ENCODE peak calls at places on chromosomes 12 and 14, in ten cellular contexts. One of them, this sample, is unnamed. For H3K9me3, the result is how much of the 10 kb centered on the place peaks cover.

GRCh38 chr14:77141592-77142288 is at the start of gene ZDHHC22:
- DNase-seq in GM23248: no peak
- DNase-seq in psoas muscle: no peak
- DNase-seq in A549: peak
- DNase-seq in GM12878: no peak
- DNase-seq in aorta: no peak
- DNase-seq in ovary: no peak
- DNase-seq in body of pancreas: peak
- DNase-seq in neuronal stem cell: no peak
- DNase-seq in uterus: no peak
- DNase-seq in this sample: no peak

GRCh38 chr14:102805454-102805891 is 28.2 kb downstream of the TRAF3 start:
- DNase-seq in body of pancreas: no peak
- DNase-seq in neuronal stem cell: no peak
- DNase-seq in uterus: no peak
- DNase-seq in psoas muscle: no peak
- DNase-seq in ovary: no peak
- DNase-seq in aorta: no peak
- DNase-seq in GM23248: peak
- DNase-seq in A549: no peak
- DNase-seq in GM12878: no peak
- DNase-seq in this sample: no peak

GRCh38 chr14:104972301-104973211 is 5.6 kb downstream of the AHNAK2 start:
- DNase-seq in neuronal stem cell: no peak
- DNase-seq in ovary: peak
- DNase-seq in psoas muscle: peak
- DNase-seq in aorta: peak
- DNase-seq in A549: peak
- DNase-seq in GM23248: peak
- DNase-seq in GM12878: no peak
- DNase-seq in uterus: peak
- DNase-seq in body of pancreas: peak
- DNase-seq in this sample: no peak

GRCh38 chr12:111998015-111998414 is 14.9 kb downstream of the TMEM116 start:
- DNase-seq in neuronal stem cell: no peak
- DNase-seq in GM12878: no peak
- DNase-seq in psoas muscle: no peak
- DNase-seq in GM23248: no peak
- DNase-seq in uterus: no peak
- DNase-seq in A549: no peak
- DNase-seq in ovary: no peak
- DNase-seq in body of pancreas: no peak
- DNase-seq in aorta: no peak
- DNase-seq in this sample: no peak

GRCh38 chr12:60920841-60921495 is 1325.1 kb downstream of the SLC16A7 start:
- DNase-seq in psoas muscle: no peak
- DNase-seq in uterus: no peak
- DNase-seq in aorta: no peak
- DNase-seq in ovary: no peak
- DNase-seq in body of pancreas: no peak
- DNase-seq in GM23248: no peak
- DNase-seq in GM12878: no peak
- DNase-seq in A549: peak
- DNase-seq in neuronal stem cell: no peak
- DNase-seq in this sample: no peak

GRCh38 chr12:40312982-40313576 is 88.3 kb downstream of the LRRK2 start:
- DNase-seq in GM12878: no peak
- DNase-seq in A549: peak
- DNase-seq in ovary: no peak
- DNase-seq in uterus: no peak
- DNase-seq in body of pancreas: no peak
- DNase-seq in psoas muscle: no peak
- DNase-seq in GM23248: peak
- DNase-seq in aorta: no peak
- DNase-seq in neuronal stem cell: no peak
- DNase-seq in this sample: no peak

GRCh38 chr12:32454075-32454474 is 54.7 kb downstream of the FGD4 start:
- DNase-seq in uterus: no peak
- DNase-seq in GM23248: peak
- DNase-seq in psoas muscle: no peak
- DNase-seq in GM12878: no peak
- DNase-seq in neuronal stem cell: peak
- DNase-seq in body of pancreas: no peak
- DNase-seq in aorta: no peak
- DNase-seq in ovary: no peak
- DNase-seq in A549: peak
- DNase-seq in this sample: no peak

GRCh38 chr14:72098202-72098601 is 166.0 kb downstream of the RGS6 start:
- DNase-seq in uterus: no peak
- DNase-seq in neuronal stem cell: no peak
- DNase-seq in psoas muscle: no peak
- DNase-seq in ovary: no peak
- DNase-seq in GM12878: no peak
- DNase-seq in A549: no peak
- DNase-seq in body of pancreas: no peak
- DNase-seq in aorta: no peak
- DNase-seq in GM23248: no peak
- DNase-seq in this sample: no peak

GRCh38 chr14:47150267-47150666 is 498.7 kb upstream of the RPL10L start:
- DNase-seq in aorta: no peak
- DNase-seq in A549: no peak
- DNase-seq in uterus: no peak
- DNase-seq in neuronal stem cell: no peak
- DNase-seq in psoas muscle: no peak
- DNase-seq in GM12878: no peak
- DNase-seq in body of pancreas: no peak
- DNase-seq in GM23248: no peak
- DNase-seq in ovary: no peak
- DNase-seq in this sample: no peak

GRCh38 chr12:61348871-61349270 is 911.3 kb upstream of the USP15 start:
- DNase-seq in GM12878: no peak
- DNase-seq in ovary: no peak
- DNase-seq in A549: no peak
- DNase-seq in psoas muscle: no peak
- DNase-seq in aorta: no peak
- DNase-seq in uterus: no peak
- DNase-seq in GM23248: no peak
- DNase-seq in neuronal stem cell: no peak
- DNase-seq in body of pancreas: no peak
- DNase-seq in this sample: no peak

GRCh38 chr12:112087851-112088250 is 20.7 kb downstream of the NAA25 start:
- DNase-seq in body of pancreas: no peak
- DNase-seq in ovary: no peak
- DNase-seq in uterus: no peak
- DNase-seq in neuronal stem cell: no peak
- DNase-seq in aorta: no peak
- DNase-seq in A549: no peak
- DNase-seq in psoas muscle: no peak
- DNase-seq in GM12878: no peak
- DNase-seq in GM23248: no peak
- DNase-seq in this sample: no peak

GRCh38 chr12:110316861-110317260 is 35.8 kb downstream of the ATP2A2 start:
- DNase-seq in uterus: peak
- DNase-seq in GM23248: peak
- DNase-seq in body of pancreas: no peak
- DNase-seq in GM12878: no peak
- DNase-seq in ovary: no peak
- DNase-seq in neuronal stem cell: no peak
- DNase-seq in psoas muscle: no peak
- DNase-seq in aorta: no peak
- DNase-seq in A549: no peak
- DNase-seq in this sample: no peak

GRCh38 chr12:107362960-107363359 is 269.6 kb upstream of the CRY1 start:
- DNase-seq in uterus: no peak
- DNase-seq in psoas muscle: no peak
- DNase-seq in A549: no peak
- DNase-seq in GM12878: no peak
- DNase-seq in ovary: no peak
- DNase-seq in aorta: no peak
- DNase-seq in body of pancreas: no peak
- DNase-seq in GM23248: no peak
- DNase-seq in neuronal stem cell: peak
- DNase-seq in this sample: no peak

GRCh38 chr12:5390174-5390799 is 41.6 kb upstream of the NTF3 start:
- DNase-seq in A549: no peak
- DNase-seq in uterus: no peak
- DNase-seq in GM23248: peak
- DNase-seq in psoas muscle: no peak
- DNase-seq in body of pancreas: no peak
- DNase-seq in GM12878: no peak
- DNase-seq in aorta: no peak
- DNase-seq in neuronal stem cell: no peak
- DNase-seq in ovary: no peak
- DNase-seq in this sample: no peak

GRCh38 chr14:61034416-61035100 is 53.5 kb downstream of the SLC38A6 start:
- DNase-seq in uterus: no peak
- DNase-seq in ovary: no peak
- DNase-seq in GM23248: no peak
- DNase-seq in A549: no peak
- DNase-seq in psoas muscle: no peak
- DNase-seq in GM12878: peak
- DNase-seq in neuronal stem cell: no peak
- DNase-seq in aorta: no peak
- DNase-seq in body of pancreas: peak
- DNase-seq in this sample: no peak

GRCh38 chr12:128994869-128995268 is 141.6 kb downstream of the GLT1D1 start:
- DNase-seq in neuronal stem cell: no peak
- DNase-seq in A549: no peak
- DNase-seq in GM23248: no peak
- DNase-seq in body of pancreas: peak
- DNase-seq in GM12878: no peak
- DNase-seq in aorta: no peak
- DNase-seq in ovary: no peak
- DNase-seq in psoas muscle: no peak
- DNase-seq in uterus: no peak
- DNase-seq in this sample: no peak

GRCh38 chr12:108612788-108613282 is 15.0 kb upstream of the TMEM119 start:
- DNase-seq in psoas muscle: no peak
- DNase-seq in ovary: no peak
- DNase-seq in neuronal stem cell: no peak
- DNase-seq in uterus: no peak
- DNase-seq in GM12878: no peak
- DNase-seq in aorta: no peak
- DNase-seq in body of pancreas: no peak
- DNase-seq in A549: no peak
- DNase-seq in GM23248: no peak
- DNase-seq in this sample: no peak

GRCh38 chr12:43028826-43029225 is 439.3 kb upstream of the PRICKLE1 start:
- DNase-seq in uterus: no peak
- DNase-seq in ovary: no peak
- DNase-seq in GM12878: no peak
- DNase-seq in psoas muscle: no peak
- DNase-seq in neuronal stem cell: no peak
- DNase-seq in body of pancreas: no peak
- DNase-seq in aorta: no peak
- DNase-seq in A549: no peak
- DNase-seq in GM23248: peak
- DNase-seq in this sample: no peak

GRCh38 chr12:121955258-121956040 is 37.1 kb downstream of the CFAP251 start:
- DNase-seq in neuronal stem cell: no peak
- DNase-seq in GM23248: peak
- DNase-seq in ovary: no peak
- DNase-seq in aorta: no peak
- DNase-seq in uterus: no peak
- DNase-seq in GM12878: no peak
- DNase-seq in A549: peak
- DNase-seq in psoas muscle: no peak
- DNase-seq in body of pancreas: peak
- DNase-seq in this sample: no peak

GRCh38 chr14:104281768-104282301 is 143.4 kb downstream of the KIF26A start:
- DNase-seq in uterus: peak
- DNase-seq in body of pancreas: peak
- DNase-seq in A549: no peak
- DNase-seq in neuronal stem cell: no peak
- DNase-seq in psoas muscle: peak
- DNase-seq in ovary: peak
- DNase-seq in aorta: no peak
- DNase-seq in GM12878: no peak
- DNase-seq in GM23248: no peak
- DNase-seq in this sample: no peak

GRCh38 chr14:42378274-42378673 is 771.6 kb downstream of the LRFN5 start:
- DNase-seq in GM12878: no peak
- DNase-seq in GM23248: no peak
- DNase-seq in neuronal stem cell: no peak
- DNase-seq in A549: peak
- DNase-seq in psoas muscle: no peak
- DNase-seq in aorta: no peak
- DNase-seq in uterus: no peak
- DNase-seq in ovary: no peak
- DNase-seq in body of pancreas: no peak
- DNase-seq in this sample: no peak
- H3K9me3 ChIP-seq in GM12878: under half
- H3K9me3 ChIP-seq in GM23248: under half
- H3K9me3 ChIP-seq in neuronal stem cell: under half
- H3K9me3 ChIP-seq in A549: under half
- H3K9me3 ChIP-seq in psoas muscle: under half
- H3K9me3 ChIP-seq in aorta: under half
- H3K9me3 ChIP-seq in uterus: under half
- H3K9me3 ChIP-seq in ovary: under half
- H3K9me3 ChIP-seq in body of pancreas: under half
- H3K9me3 ChIP-seq in this sample: under half

GRCh38 chr12:26611598-26611997 is 221.4 kb downstream of the ITPR2 start:
- DNase-seq in A549: no peak
- DNase-seq in body of pancreas: no peak
- DNase-seq in aorta: no peak
- DNase-seq in psoas muscle: no peak
- DNase-seq in neuronal stem cell: no peak
- DNase-seq in uterus: no peak
- DNase-seq in GM12878: no peak
- DNase-seq in GM23248: no peak
- DNase-seq in ovary: no peak
- DNase-seq in this sample: no peak
- H3K9me3 ChIP-seq in A549: under half
- H3K9me3 ChIP-seq in body of pancreas: under half
- H3K9me3 ChIP-seq in aorta: under half
- H3K9me3 ChIP-seq in psoas muscle: under half
- H3K9me3 ChIP-seq in neuronal stem cell: under half
- H3K9me3 ChIP-seq in uterus: under half
- H3K9me3 ChIP-seq in GM12878: under half
- H3K9me3 ChIP-seq in GM23248: under half
- H3K9me3 ChIP-seq in ovary: under half
- H3K9me3 ChIP-seq in this sample: under half

GRCh38 chr12:7171854-7172253 is 17.6 kb upstream of the PEX5 start:
- DNase-seq in ovary: no peak
- DNase-seq in body of pancreas: no peak
- DNase-seq in GM12878: no peak
- DNase-seq in uterus: no peak
- DNase-seq in psoas muscle: no peak
- DNase-seq in A549: no peak
- DNase-seq in neuronal stem cell: no peak
- DNase-seq in aorta: no peak
- DNase-seq in GM23248: no peak
- DNase-seq in this sample: no peak
- H3K9me3 ChIP-seq in ovary: under half
- H3K9me3 ChIP-seq in body of pancreas: under half
- H3K9me3 ChIP-seq in GM12878: under half
- H3K9me3 ChIP-seq in uterus: under half
- H3K9me3 ChIP-seq in psoas muscle: under half
- H3K9me3 ChIP-seq in A549: half or more
- H3K9me3 ChIP-seq in neuronal stem cell: under half
- H3K9me3 ChIP-seq in aorta: under half
- H3K9me3 ChIP-seq in GM23248: under half
- H3K9me3 ChIP-seq in this sample: under half

GRCh38 chr14:37594916-37595808 is at the start of the genes FOXA1 and TTC6:
- DNase-seq in aorta: no peak
- DNase-seq in A549: peak
- DNase-seq in neuronal stem cell: peak
- DNase-seq in GM12878: no peak
- DNase-seq in uterus: no peak
- DNase-seq in GM23248: peak
- DNase-seq in ovary: no peak
- DNase-seq in body of pancreas: peak
- DNase-seq in psoas muscle: no peak
- DNase-seq in this sample: no peak
- H3K9me3 ChIP-seq in aorta: under half
- H3K9me3 ChIP-seq in A549: under half
- H3K9me3 ChIP-seq in neuronal stem cell: under half
- H3K9me3 ChIP-seq in GM12878: under half
- H3K9me3 ChIP-seq in uterus: under half
- H3K9me3 ChIP-seq in GM23248: under half
- H3K9me3 ChIP-seq in ovary: under half
- H3K9me3 ChIP-seq in body of pancreas: under half
- H3K9me3 ChIP-seq in psoas muscle: under half
- H3K9me3 ChIP-seq in this sample: under half

This sample was measured in T-helper 17 cell.